ENCODE peak calls at places on chromosomes 4 and X, in nine cellular contexts. One of them, this sample, is unnamed.

GRCh38 chr4:141473952-141474351 is 162.4 kb upstream of the IL15 start:
- DNase-seq in cardiac muscle cell: no peak
- DNase-seq in RWPE1: no peak
- DNase-seq in tibial artery: no peak
- DNase-seq in CD8-positive, alpha-beta T cell: no peak
- DNase-seq in brain microvascular endothelial cell: no peak
- DNase-seq in mammary epithelial cell: no peak
- DNase-seq in hepatocyte: no peak
- DNase-seq in IMR-90: peak; percentile 61
- DNase-seq in this sample: no peak

GRCh38 chr4:138438608-138439007 is 196.5 kb upstream of the SLC7A11 start:
- DNase-seq in cardiac muscle cell: no peak
- DNase-seq in RWPE1: no peak
- DNase-seq in tibial artery: no peak
- DNase-seq in CD8-positive, alpha-beta T cell: no peak
- DNase-seq in brain microvascular endothelial cell: peak; percentile 3
- DNase-seq in mammary epithelial cell: no peak
- DNase-seq in hepatocyte: no peak
- DNase-seq in IMR-90: peak; percentile 47
- DNase-seq in this sample: no peak

GRCh38 chr4:82677327-82677726 is 115.5 kb upstream of the TMEM150C start:
- DNase-seq in cardiac muscle cell: no peak
- DNase-seq in RWPE1: no peak
- DNase-seq in tibial artery: no peak
- DNase-seq in CD8-positive, alpha-beta T cell: no peak
- DNase-seq in brain microvascular endothelial cell: no peak
- DNase-seq in mammary epithelial cell: no peak
- DNase-seq in hepatocyte: no peak
- DNase-seq in IMR-90: no peak
- DNase-seq in this sample: no peak

GRCh38 chr4:15986900-15987299 is 23.9 kb upstream of the FGFBP2 start:
- DNase-seq in cardiac muscle cell: no peak
- DNase-seq in RWPE1: no peak
- DNase-seq in tibial artery: no peak
- DNase-seq in CD8-positive, alpha-beta T cell: no peak
- DNase-seq in brain microvascular endothelial cell: no peak
- DNase-seq in mammary epithelial cell: no peak
- DNase-seq in hepatocyte: no peak
- DNase-seq in IMR-90: no peak
- DNase-seq in this sample: no peak

GRCh38 chrX:57227691-57228090 is 58.8 kb upstream of the FAAH2 start:
- DNase-seq in cardiac muscle cell: no peak
- DNase-seq in RWPE1: no peak
- DNase-seq in tibial artery: no peak
- DNase-seq in CD8-positive, alpha-beta T cell: no peak
- DNase-seq in brain microvascular endothelial cell: no peak
- DNase-seq in mammary epithelial cell: peak; percentile 36
- DNase-seq in hepatocyte: peak; percentile 12
- DNase-seq in IMR-90: no peak
- DNase-seq in this sample: no peak

GRCh38 chr4:80265571-80266266 is 745 bp upstream of the FGF5 start:
- DNase-seq in cardiac muscle cell: peak; percentile 54
- DNase-seq in RWPE1: peak; percentile 34
- DNase-seq in tibial artery: no peak
- DNase-seq in CD8-positive, alpha-beta T cell: no peak
- DNase-seq in brain microvascular endothelial cell: peak; percentile 86
- DNase-seq in mammary epithelial cell: peak; percentile 80
- DNase-seq in hepatocyte: peak; percentile 52
- DNase-seq in IMR-90: peak; percentile 92
- DNase-seq in this sample: no peak

GRCh38 chr4:30525662-30526061 is 194.5 kb upstream of the PCDH7 start:
- DNase-seq in cardiac muscle cell: no peak
- DNase-seq in RWPE1: no peak
- DNase-seq in tibial artery: no peak
- DNase-seq in CD8-positive, alpha-beta T cell: no peak
- DNase-seq in brain microvascular endothelial cell: no peak
- DNase-seq in mammary epithelial cell: no peak
- DNase-seq in hepatocyte: no peak
- DNase-seq in IMR-90: no peak
- DNase-seq in this sample: no peak

GRCh38 chr4:90127706-90128345 is 632 bp downstream of the CCSER1 start:
- DNase-seq in cardiac muscle cell: peak; percentile 9
- DNase-seq in RWPE1: no peak
- DNase-seq in tibial artery: no peak
- DNase-seq in CD8-positive, alpha-beta T cell: no peak
- DNase-seq in brain microvascular endothelial cell: no peak
- DNase-seq in mammary epithelial cell: peak; percentile 25
- DNase-seq in hepatocyte: peak; percentile 63
- DNase-seq in IMR-90: no peak
- DNase-seq in this sample: no peak

GRCh38 chr4:156952078-156952759 is 19.4 kb downstream of the PDGFC start:
- DNase-seq in cardiac muscle cell: no peak
- DNase-seq in RWPE1: no peak
- DNase-seq in tibial artery: no peak
- DNase-seq in CD8-positive, alpha-beta T cell: no peak
- DNase-seq in brain microvascular endothelial cell: no peak
- DNase-seq in mammary epithelial cell: no peak
- DNase-seq in hepatocyte: no peak
- DNase-seq in IMR-90: no peak
- DNase-seq in this sample: no peak

GRCh38 chrX:57596109-57596870 is 4.5 kb downstream of the ZXDB start:
- DNase-seq in cardiac muscle cell: peak; percentile 3
- DNase-seq in RWPE1: no peak
- DNase-seq in tibial artery: no peak
- DNase-seq in CD8-positive, alpha-beta T cell: no peak
- DNase-seq in brain microvascular endothelial cell: no peak
- DNase-seq in mammary epithelial cell: no peak
- DNase-seq in hepatocyte: no peak
- DNase-seq in IMR-90: no peak
- DNase-seq in this sample: no peak

GRCh38 chrX:4674028-4674782 is 960.8 kb upstream of the PRKX start:
- DNase-seq in cardiac muscle cell: no peak
- DNase-seq in RWPE1: peak; percentile 1
- DNase-seq in tibial artery: no peak
- DNase-seq in CD8-positive, alpha-beta T cell: no peak
- DNase-seq in brain microvascular endothelial cell: no peak
- DNase-seq in mammary epithelial cell: peak; percentile 64
- DNase-seq in hepatocyte: no peak
- DNase-seq in IMR-90: no peak
- DNase-seq in this sample: no peak

GRCh38 chr4:147768113-147768512 is 36.2 kb downstream of the ARHGAP10 start:
- DNase-seq in cardiac muscle cell: peak; percentile 94
- DNase-seq in RWPE1: peak; percentile 72
- DNase-seq in tibial artery: no peak
- DNase-seq in CD8-positive, alpha-beta T cell: no peak
- DNase-seq in brain microvascular endothelial cell: peak; percentile 91
- DNase-seq in mammary epithelial cell: peak; percentile 62
- DNase-seq in hepatocyte: peak; percentile 71
- DNase-seq in IMR-90: peak; percentile 87
- DNase-seq in this sample: no peak

GRCh38 chr4:3396611-3397010 is 45.2 kb upstream of the HGFAC start:
- DNase-seq in cardiac muscle cell: peak; percentile 6
- DNase-seq in RWPE1: no peak
- DNase-seq in tibial artery: no peak
- DNase-seq in CD8-positive, alpha-beta T cell: no peak
- DNase-seq in brain microvascular endothelial cell: no peak
- DNase-seq in mammary epithelial cell: no peak
- DNase-seq in hepatocyte: no peak
- DNase-seq in IMR-90: no peak
- DNase-seq in this sample: no peak

GRCh38 chr4:724131-724530 is 18.5 kb downstream of the PCGF3 start:
- DNase-seq in cardiac muscle cell: no peak
- DNase-seq in RWPE1: no peak
- DNase-seq in tibial artery: no peak
- DNase-seq in CD8-positive, alpha-beta T cell: no peak
- DNase-seq in brain microvascular endothelial cell: no peak
- DNase-seq in mammary epithelial cell: no peak
- DNase-seq in hepatocyte: no peak
- DNase-seq in IMR-90: no peak
- DNase-seq in this sample: no peak

GRCh38 chr4:16659120-16659519 is 239.3 kb downstream of the LDB2 start:
- DNase-seq in cardiac muscle cell: no peak
- DNase-seq in RWPE1: no peak
- DNase-seq in tibial artery: no peak
- DNase-seq in CD8-positive, alpha-beta T cell: no peak
- DNase-seq in brain microvascular endothelial cell: no peak
- DNase-seq in mammary epithelial cell: no peak
- DNase-seq in hepatocyte: peak; percentile 48
- DNase-seq in IMR-90: no peak
- DNase-seq in this sample: no peak

GRCh38 chr4:100095729-100096595 is 94.3 kb downstream of the DDIT4L start:
- DNase-seq in cardiac muscle cell: peak; percentile 88
- DNase-seq in RWPE1: peak; percentile 63
- DNase-seq in tibial artery: peak; percentile 72
- DNase-seq in CD8-positive, alpha-beta T cell: peak; percentile 50
- DNase-seq in brain microvascular endothelial cell: peak; percentile 67
- DNase-seq in mammary epithelial cell: peak; percentile 80
- DNase-seq in hepatocyte: peak; percentile 84
- DNase-seq in IMR-90: peak; percentile 77
- DNase-seq in this sample: peak; percentile 29

DNA sequence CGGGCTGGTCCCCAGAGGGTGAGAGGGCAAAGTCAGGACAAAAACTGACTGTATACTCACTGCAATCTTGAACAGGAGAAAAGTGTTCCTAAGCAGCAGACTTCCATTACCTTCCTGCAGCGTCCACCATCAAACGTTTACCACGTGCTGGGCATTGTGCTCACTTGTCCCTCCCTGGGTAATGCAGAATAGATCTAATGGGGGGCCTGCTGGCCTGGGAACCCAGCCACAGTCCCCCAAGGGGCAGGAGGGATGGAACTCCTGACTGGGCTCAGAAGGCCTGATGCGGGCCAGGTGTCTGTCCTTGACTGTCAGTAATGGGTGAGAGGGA is 37.6 kb upstream of the FAM156A start:
- DNase-seq in cardiac muscle cell: no peak
- DNase-seq in RWPE1: no peak
- DNase-seq in tibial artery: no peak
- DNase-seq in CD8-positive, alpha-beta T cell: no peak
- DNase-seq in brain microvascular endothelial cell: no peak
- DNase-seq in mammary epithelial cell: no peak
- DNase-seq in hepatocyte: no peak
- DNase-seq in IMR-90: no peak
- DNase-seq in this sample: no peak
- H3K27ac ChIP-seq in cardiac muscle cell: peak overlapping the region; percentile 98
- H3K27ac ChIP-seq in RWPE1: peak overlapping the region; percentile 81
- H3K27ac ChIP-seq in tibial artery: peak overlapping the region; percentile 86
- H3K27ac ChIP-seq in CD8-positive, alpha-beta T cell: peak overlapping the region; percentile 97
- H3K27ac ChIP-seq in brain microvascular endothelial cell: peak overlapping the region; percentile 99
- H3K27ac ChIP-seq in mammary epithelial cell: peak overlapping the region; percentile 87
- H3K27ac ChIP-seq in hepatocyte: peak overlapping the region; percentile 98
- H3K27ac ChIP-seq in IMR-90: peak overlapping the region; percentile 10
- H3K27ac ChIP-seq in this sample: peak overlapping the region; percentile 93

DNA sequence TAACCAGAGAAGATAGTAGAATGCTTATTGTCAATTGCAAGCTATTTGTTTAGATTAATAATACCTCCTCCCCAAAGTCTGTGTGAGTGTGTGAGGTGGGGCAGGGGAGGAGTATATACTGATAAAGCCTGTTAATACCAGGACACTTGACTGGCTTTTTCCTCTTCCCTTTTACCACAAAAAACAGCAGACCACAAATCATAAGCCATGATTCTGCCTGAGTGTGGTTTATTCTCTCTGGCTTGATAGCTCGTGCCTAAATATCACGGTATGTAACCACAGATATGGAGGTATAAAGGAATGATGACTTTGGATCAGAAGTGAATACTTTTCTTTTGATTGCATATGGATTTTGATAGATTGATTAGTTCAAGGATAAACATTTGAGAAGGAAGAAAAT is 21.9 kb upstream of the SCRG1 start:
- DNase-seq in cardiac muscle cell: peak; percentile 22
- DNase-seq in RWPE1: no peak
- DNase-seq in tibial artery: no peak
- DNase-seq in CD8-positive, alpha-beta T cell: no peak
- DNase-seq in brain microvascular endothelial cell: no peak
- DNase-seq in mammary epithelial cell: no peak
- DNase-seq in hepatocyte: no peak
- DNase-seq in IMR-90: no peak
- DNase-seq in this sample: no peak
- TF ChIP-seq CTCF in cardiac muscle cell: no peak
- TF ChIP-seq CTCF in RWPE1: no peak
- TF ChIP-seq CTCF in tibial artery: no peak
- TF ChIP-seq CTCF in CD8-positive, alpha-beta T cell: no peak
- TF ChIP-seq CTCF in brain microvascular endothelial cell: no peak
- TF ChIP-seq CTCF in mammary epithelial cell: no peak
- TF ChIP-seq CTCF in hepatocyte: no peak
- TF ChIP-seq CTCF in IMR-90: no peak
- TF ChIP-seq CTCF in this sample: no peak

GRCh38 chr4:9894604-9895361 is 113.3 kb downstream of the DRD5 start:
- DNase-seq in cardiac muscle cell: no peak
- DNase-seq in RWPE1: no peak
- DNase-seq in tibial artery: no peak
- DNase-seq in CD8-positive, alpha-beta T cell: no peak
- DNase-seq in brain microvascular endothelial cell: no peak
- DNase-seq in mammary epithelial cell: no peak
- DNase-seq in hepatocyte: no peak
- DNase-seq in IMR-90: no peak
- DNase-seq in this sample: no peak

GRCh38 chr4:9898596-9899345 is 117.3 kb downstream of the DRD5 start:
- DNase-seq in cardiac muscle cell: peak; percentile 85
- DNase-seq in RWPE1: peak; percentile 3
- DNase-seq in tibial artery: no peak
- DNase-seq in CD8-positive, alpha-beta T cell: no peak
- DNase-seq in brain microvascular endothelial cell: peak; percentile 52
- DNase-seq in mammary epithelial cell: peak; percentile 17
- DNase-seq in hepatocyte: peak; percentile 74
- DNase-seq in IMR-90: peak; percentile 16
- DNase-seq in this sample: no peak

GRCh38 chr4:9891740-9892139 is 110.3 kb downstream of the DRD5 start:
- DNase-seq in cardiac muscle cell: no peak
- DNase-seq in RWPE1: no peak
- DNase-seq in tibial artery: no peak
- DNase-seq in CD8-positive, alpha-beta T cell: no peak
- DNase-seq in brain microvascular endothelial cell: no peak
- DNase-seq in mammary epithelial cell: no peak
- DNase-seq in hepatocyte: no peak
- DNase-seq in IMR-90: no peak
- DNase-seq in this sample: no peak

GRCh38 chr4:9889306-9889705 is 107.9 kb downstream of the DRD5 start:
- DNase-seq in cardiac muscle cell: no peak
- DNase-seq in RWPE1: no peak
- DNase-seq in tibial artery: no peak
- DNase-seq in CD8-positive, alpha-beta T cell: no peak
- DNase-seq in brain microvascular endothelial cell: no peak
- DNase-seq in mammary epithelial cell: no peak
- DNase-seq in hepatocyte: no peak
- DNase-seq in IMR-90: no peak
- DNase-seq in this sample: no peak

GRCh38 chr4:9893329-9894108 is 112.1 kb downstream of the DRD5 start:
- DNase-seq in cardiac muscle cell: no peak
- DNase-seq in RWPE1: no peak
- DNase-seq in tibial artery: no peak
- DNase-seq in CD8-positive, alpha-beta T cell: no peak
- DNase-seq in brain microvascular endothelial cell: no peak
- DNase-seq in mammary epithelial cell: no peak
- DNase-seq in hepatocyte: no peak
- DNase-seq in IMR-90: no peak
- DNase-seq in this sample: no peak
- H3K27ac ChIP-seq in cardiac muscle cell: no peak overlapping the region
- H3K27ac ChIP-seq in RWPE1: no peak overlapping the region
- H3K27ac ChIP-seq in tibial artery: no peak overlapping the region
- H3K27ac ChIP-seq in CD8-positive, alpha-beta T cell: no peak overlapping the region
- H3K27ac ChIP-seq in brain microvascular endothelial cell: no peak overlapping the region
- H3K27ac ChIP-seq in mammary epithelial cell: no peak overlapping the region
- H3K27ac ChIP-seq in hepatocyte: no peak overlapping the region
- H3K27ac ChIP-seq in IMR-90: no peak overlapping the region
- H3K27ac ChIP-seq in this sample: no peak overlapping the region

GRCh38 chrX:15146515-15146914 is 123.4 kb downstream of the ASB9 start:
- DNase-seq in cardiac muscle cell: peak; percentile 17
- DNase-seq in RWPE1: no peak
- DNase-seq in tibial artery: no peak
- DNase-seq in CD8-positive, alpha-beta T cell: peak; percentile 11
- DNase-seq in brain microvascular endothelial cell: peak; percentile 12
- DNase-seq in mammary epithelial cell: no peak
- DNase-seq in hepatocyte: peak; percentile 8
- DNase-seq in IMR-90: no peak
- DNase-seq in this sample: no peak
- TF ChIP-seq CTCF in cardiac muscle cell: peak; percentile 28
- TF ChIP-seq CTCF in RWPE1: no peak
- TF ChIP-seq CTCF in tibial artery: no peak
- TF ChIP-seq CTCF in CD8-positive, alpha-beta T cell: no peak
- TF ChIP-seq CTCF in brain microvascular endothelial cell: peak; percentile 60
- TF ChIP-seq CTCF in mammary epithelial cell: peak; percentile 51
- TF ChIP-seq CTCF in hepatocyte: peak; percentile 38
- TF ChIP-seq CTCF in IMR-90: peak; percentile 42
- TF ChIP-seq CTCF in this sample: peak; percentile 34